ENCODE peak calls at places on chromosomes 11 and 22, in ten cellular contexts. One of them, this sample, is unnamed.

GRCh38 chr22:50702821-50703725 is 30.4 kb downstream of the SHANK3 start:
- DNase-seq in fibroblast of mammary gland: no peak
- DNase-seq in COR-L47: no peak
- DNase-seq in HTR-8/SVneo: no peak
- DNase-seq in cardiac septum: peak
- DNase-seq in psoas muscle: no peak
- DNase-seq in T-helper 2 cell: no peak
- DNase-seq in renal cortical epithelial cell: no peak
- DNase-seq in tibial artery: no peak
- DNase-seq in stimulated activated CD4-positive, alpha-beta T cell treated with anti-CD3 and anti-CD28 coated beads, Interleukin-2, amount 100 ng/mL, for 24 hours: no peak
- DNase-seq in this sample: no peak

GRCh38 chr11:833849-834311 is 1.1 kb downstream of the CD151 start:
- DNase-seq in fibroblast of mammary gland: no peak
- DNase-seq in renal cortical epithelial cell: no peak
- DNase-seq in stimulated activated CD4-positive, alpha-beta T cell treated with anti-CD3 and anti-CD28 coated beads, Interleukin-2, amount 100 ng/mL, for 24 hours: no peak
- DNase-seq in tibial artery: no peak
- DNase-seq in cardiac septum: no peak
- DNase-seq in psoas muscle: no peak
- DNase-seq in T-helper 2 cell: no peak
- DNase-seq in HTR-8/SVneo: no peak
- DNase-seq in COR-L47: no peak
- DNase-seq in this sample: no peak

GRCh38 chr11:2703487-2704141 is 3.8 kb upstream of the KCNQ1OT1 start:
- DNase-seq in COR-L47: no peak
- DNase-seq in tibial artery: no peak
- DNase-seq in cardiac septum: peak
- DNase-seq in fibroblast of mammary gland: no peak
- DNase-seq in renal cortical epithelial cell: no peak
- DNase-seq in psoas muscle: no peak
- DNase-seq in HTR-8/SVneo: no peak
- DNase-seq in stimulated activated CD4-positive, alpha-beta T cell treated with anti-CD3 and anti-CD28 coated beads, Interleukin-2, amount 100 ng/mL, for 24 hours: no peak
- DNase-seq in T-helper 2 cell: peak
- DNase-seq in this sample: no peak

GRCh38 chr11:44596541-44597276 is 31.2 kb downstream of the CD82 start:
- DNase-seq in fibroblast of mammary gland: no peak
- DNase-seq in stimulated activated CD4-positive, alpha-beta T cell treated with anti-CD3 and anti-CD28 coated beads, Interleukin-2, amount 100 ng/mL, for 24 hours: peak
- DNase-seq in HTR-8/SVneo: no peak
- DNase-seq in cardiac septum: no peak
- DNase-seq in tibial artery: no peak
- DNase-seq in T-helper 2 cell: peak
- DNase-seq in psoas muscle: no peak
- DNase-seq in COR-L47: no peak
- DNase-seq in renal cortical epithelial cell: no peak
- DNase-seq in this sample: no peak

GRCh38 chr11:66417000-66417399 is 3.8 kb upstream of the NPAS4 start:
- DNase-seq in psoas muscle: no peak
- DNase-seq in fibroblast of mammary gland: no peak
- DNase-seq in renal cortical epithelial cell: no peak
- DNase-seq in cardiac septum: no peak
- DNase-seq in tibial artery: no peak
- DNase-seq in T-helper 2 cell: no peak
- DNase-seq in COR-L47: no peak
- DNase-seq in stimulated activated CD4-positive, alpha-beta T cell treated with anti-CD3 and anti-CD28 coated beads, Interleukin-2, amount 100 ng/mL, for 24 hours: peak
- DNase-seq in HTR-8/SVneo: no peak
- DNase-seq in this sample: no peak

GRCh38 chr11:123426766-123427165 is 3.3 kb upstream of the GRAMD1B start:
- DNase-seq in HTR-8/SVneo: no peak
- DNase-seq in psoas muscle: no peak
- DNase-seq in stimulated activated CD4-positive, alpha-beta T cell treated with anti-CD3 and anti-CD28 coated beads, Interleukin-2, amount 100 ng/mL, for 24 hours: no peak
- DNase-seq in fibroblast of mammary gland: no peak
- DNase-seq in COR-L47: no peak
- DNase-seq in renal cortical epithelial cell: no peak
- DNase-seq in tibial artery: no peak
- DNase-seq in T-helper 2 cell: no peak
- DNase-seq in cardiac septum: no peak
- DNase-seq in this sample: no peak

GRCh38 chr11:74004694-74005615 is 3.9 kb downstream of the UCP3 start:
- DNase-seq in tibial artery: no peak
- DNase-seq in renal cortical epithelial cell: no peak
- DNase-seq in cardiac septum: no peak
- DNase-seq in stimulated activated CD4-positive, alpha-beta T cell treated with anti-CD3 and anti-CD28 coated beads, Interleukin-2, amount 100 ng/mL, for 24 hours: peak
- DNase-seq in T-helper 2 cell: peak
- DNase-seq in HTR-8/SVneo: no peak
- DNase-seq in fibroblast of mammary gland: no peak
- DNase-seq in COR-L47: no peak
- DNase-seq in psoas muscle: no peak
- DNase-seq in this sample: no peak

GRCh38 chr11:15761235-15761634 is 595.1 kb downstream of the SOX6 start:
- DNase-seq in HTR-8/SVneo: no peak
- DNase-seq in T-helper 2 cell: no peak
- DNase-seq in psoas muscle: no peak
- DNase-seq in tibial artery: no peak
- DNase-seq in renal cortical epithelial cell: peak
- DNase-seq in stimulated activated CD4-positive, alpha-beta T cell treated with anti-CD3 and anti-CD28 coated beads, Interleukin-2, amount 100 ng/mL, for 24 hours: no peak
- DNase-seq in fibroblast of mammary gland: no peak
- DNase-seq in COR-L47: no peak
- DNase-seq in cardiac septum: no peak
- DNase-seq in this sample: no peak

GRCh38 chr11:131616456-131616855 is 246.0 kb downstream of the NTM start:
- DNase-seq in COR-L47: no peak
- DNase-seq in renal cortical epithelial cell: no peak
- DNase-seq in cardiac septum: no peak
- DNase-seq in psoas muscle: no peak
- DNase-seq in tibial artery: no peak
- DNase-seq in T-helper 2 cell: no peak
- DNase-seq in HTR-8/SVneo: no peak
- DNase-seq in stimulated activated CD4-positive, alpha-beta T cell treated with anti-CD3 and anti-CD28 coated beads, Interleukin-2, amount 100 ng/mL, for 24 hours: no peak
- DNase-seq in fibroblast of mammary gland: no peak
- DNase-seq in this sample: no peak

GRCh38 chr22:45159652-45160462 is 3.9 kb upstream of the NUP50 start:
- DNase-seq in stimulated activated CD4-positive, alpha-beta T cell treated with anti-CD3 and anti-CD28 coated beads, Interleukin-2, amount 100 ng/mL, for 24 hours: no peak
- DNase-seq in COR-L47: no peak
- DNase-seq in psoas muscle: no peak
- DNase-seq in cardiac septum: no peak
- DNase-seq in HTR-8/SVneo: peak
- DNase-seq in tibial artery: no peak
- DNase-seq in renal cortical epithelial cell: peak
- DNase-seq in T-helper 2 cell: no peak
- DNase-seq in fibroblast of mammary gland: peak
- DNase-seq in this sample: peak

GRCh38 chr22:43313497-43314474 is 29.4 kb downstream of the SCUBE1 start:
- DNase-seq in COR-L47: no peak
- DNase-seq in cardiac septum: no peak
- DNase-seq in fibroblast of mammary gland: peak
- DNase-seq in renal cortical epithelial cell: no peak
- DNase-seq in stimulated activated CD4-positive, alpha-beta T cell treated with anti-CD3 and anti-CD28 coated beads, Interleukin-2, amount 100 ng/mL, for 24 hours: no peak
- DNase-seq in psoas muscle: peak
- DNase-seq in tibial artery: peak
- DNase-seq in HTR-8/SVneo: peak
- DNase-seq in T-helper 2 cell: no peak
- DNase-seq in this sample: no peak

GRCh38 chr11:46705070-46705688 is 4.3 kb downstream of the ZNF408 start:
- DNase-seq in psoas muscle: no peak
- DNase-seq in fibroblast of mammary gland: no peak
- DNase-seq in HTR-8/SVneo: no peak
- DNase-seq in renal cortical epithelial cell: no peak
- DNase-seq in cardiac septum: no peak
- DNase-seq in stimulated activated CD4-positive, alpha-beta T cell treated with anti-CD3 and anti-CD28 coated beads, Interleukin-2, amount 100 ng/mL, for 24 hours: no peak
- DNase-seq in COR-L47: no peak
- DNase-seq in tibial artery: no peak
- DNase-seq in T-helper 2 cell: no peak
- DNase-seq in this sample: no peak

GRCh38 chr11:15557831-15558230 is 443.1 kb downstream of the INSC start:
- DNase-seq in T-helper 2 cell: no peak
- DNase-seq in fibroblast of mammary gland: no peak
- DNase-seq in cardiac septum: no peak
- DNase-seq in stimulated activated CD4-positive, alpha-beta T cell treated with anti-CD3 and anti-CD28 coated beads, Interleukin-2, amount 100 ng/mL, for 24 hours: no peak
- DNase-seq in renal cortical epithelial cell: no peak
- DNase-seq in psoas muscle: no peak
- DNase-seq in tibial artery: no peak
- DNase-seq in HTR-8/SVneo: no peak
- DNase-seq in COR-L47: no peak
- DNase-seq in this sample: no peak